ENCODE peak calls at places on chromosomes 2 and 18, in six cellular contexts. One of them, this sample, is unnamed.
A peak's percentile ranks its signal among the peaks of the same experiment; 100 is the strongest.

GRCh38 chr2:31171142-31171541 is 32.9 kb upstream of the GALNT14 start:
- DNase-seq in GM12891: no peak
- DNase-seq in K562: no peak
- DNase-seq in H1: peak; percentile 28
- DNase-seq in HepG2: no peak
- DNase-seq in GM12878: no peak
- DNase-seq in this sample: no peak

GRCh38 chr2:180442860-180443644 is 436.0 kb upstream of the CWC22 start:
- DNase-seq in GM12891: no peak
- DNase-seq in K562: no peak
- DNase-seq in H1: no peak
- DNase-seq in HepG2: no peak
- DNase-seq in GM12878: no peak
- DNase-seq in this sample: no peak

GRCh38 chr18:55579471-55579870 is 8.5 kb downstream of the TCF4 start:
- DNase-seq in GM12891: no peak
- DNase-seq in K562: no peak
- DNase-seq in H1: no peak
- DNase-seq in HepG2: no peak
- DNase-seq in GM12878: no peak
- DNase-seq in this sample: no peak

GRCh38 chr2:95669441-95669994 is 77.7 kb downstream of the TRIM43 start:
- DNase-seq in GM12891: no peak
- DNase-seq in K562: no peak
- DNase-seq in H1: no peak
- DNase-seq in HepG2: no peak
- DNase-seq in GM12878: no peak
- DNase-seq in this sample: no peak

GRCh38 chr2:7627587-7627986 is 710.4 kb downstream of the RNF144A start:
- DNase-seq in GM12891: no peak
- DNase-seq in K562: no peak
- DNase-seq in H1: no peak
- DNase-seq in HepG2: no peak
- DNase-seq in GM12878: no peak
- DNase-seq in this sample: no peak

GRCh38 chr2:96727431-96727830 is 12.4 kb downstream of the LMAN2L start:
- DNase-seq in GM12891: no peak
- DNase-seq in K562: no peak
- DNase-seq in H1: no peak
- DNase-seq in HepG2: no peak
- DNase-seq in GM12878: no peak
- DNase-seq in this sample: no peak

GRCh38 chr2:181742908-181743722 is 62.8 kb upstream of the NEUROD1 start:
- DNase-seq in GM12891: no peak
- DNase-seq in K562: no peak
- DNase-seq in H1: no peak
- DNase-seq in HepG2: peak; percentile 66
- DNase-seq in GM12878: peak; percentile 17
- DNase-seq in this sample: no peak

GRCh38 chr18:2536493-2536892 is 34.8 kb downstream of the METTL4 start:
- DNase-seq in GM12891: no peak
- DNase-seq in K562: no peak
- DNase-seq in H1: no peak
- DNase-seq in HepG2: no peak
- DNase-seq in GM12878: no peak
- DNase-seq in this sample: no peak

GRCh38 chr2:133266926-133267590 is 301.2 kb downstream of the NCKAP5 start:
- DNase-seq in GM12891: no peak
- DNase-seq in K562: no peak
- DNase-seq in H1: peak; percentile 47
- DNase-seq in HepG2: no peak
- DNase-seq in GM12878: no peak
- DNase-seq in this sample: no peak

GRCh38 chr2:122755281-122755780 is 999.9 kb downstream of the TSN start:
- DNase-seq in GM12891: no peak
- DNase-seq in K562: no peak
- DNase-seq in H1: no peak
- DNase-seq in HepG2: no peak
- DNase-seq in GM12878: no peak
- DNase-seq in this sample: no peak

GRCh38 chr2:88639865-88640264 is 12.6 kb upstream of the EIF2AK3 start:
- DNase-seq in GM12891: no peak
- DNase-seq in K562: no peak
- DNase-seq in H1: no peak
- DNase-seq in HepG2: peak; percentile 22
- DNase-seq in GM12878: no peak
- DNase-seq in this sample: no peak

GRCh38 chr2:166365803-166366420 is 9.8 kb downstream of the SCN9A start:
- DNase-seq in GM12891: no peak
- DNase-seq in K562: no peak
- DNase-seq in H1: no peak
- DNase-seq in HepG2: no peak
- DNase-seq in GM12878: no peak
- DNase-seq in this sample: no peak

GRCh38 chr2:242024751-242025355 is 155.3 kb downstream of the RTP5 start:
- DNase-seq in GM12891: no peak
- DNase-seq in K562: no peak
- DNase-seq in H1: no peak
- DNase-seq in HepG2: no peak
- DNase-seq in GM12878: no peak
- DNase-seq in this sample: no peak

GRCh38 chr2:218291318-218291933 is 877 bp downstream of the TMBIM1 start:
- DNase-seq in GM12891: no peak
- DNase-seq in K562: no peak
- DNase-seq in H1: no peak
- DNase-seq in HepG2: no peak
- DNase-seq in GM12878: no peak
- DNase-seq in this sample: no peak

GRCh38 chr2:167827352-167828097 is 419.9 kb downstream of the STK39 start:
- DNase-seq in GM12891: no peak
- DNase-seq in K562: no peak
- DNase-seq in H1: no peak
- DNase-seq in HepG2: peak; percentile 99
- DNase-seq in GM12878: no peak
- DNase-seq in this sample: no peak

GRCh38 chr2:68937346-68938055 is 15.2 kb downstream of the GKN2 start:
- DNase-seq in GM12891: no peak
- DNase-seq in K562: no peak
- DNase-seq in H1: no peak
- DNase-seq in HepG2: no peak
- DNase-seq in GM12878: no peak
- DNase-seq in this sample: no peak

GRCh38 chr2:35082072-35082471 is 1273.5 kb upstream of the CRIM1 start:
- DNase-seq in GM12891: no peak
- DNase-seq in K562: no peak
- DNase-seq in H1: no peak
- DNase-seq in HepG2: no peak
- DNase-seq in GM12878: no peak
- DNase-seq in this sample: no peak

GRCh38 chr2:212997526-212998020 is 153.8 kb downstream of the IKZF2 start:
- DNase-seq in GM12891: no peak
- DNase-seq in K562: no peak
- DNase-seq in H1: no peak
- DNase-seq in HepG2: no peak
- DNase-seq in GM12878: no peak
- DNase-seq in this sample: no peak

GRCh38 chr18:63216911-63217311 is 102.7 kb downstream of the BCL2 start:
- DNase-seq in GM12891: no peak
- DNase-seq in K562: no peak
- DNase-seq in H1: no peak
- DNase-seq in HepG2: no peak
- DNase-seq in GM12878: no peak
- DNase-seq in this sample: no peak

GRCh38 chr2:208466133-208466919 is 59.7 kb downstream of the PTH2R start:
- DNase-seq in GM12891: peak; percentile 6
- DNase-seq in K562: peak; percentile 33
- DNase-seq in H1: peak; percentile 57
- DNase-seq in HepG2: peak; percentile 61
- DNase-seq in GM12878: no peak
- DNase-seq in this sample: no peak

GRCh38 chr2:47076126-47076506 is 79.0 kb downstream of the STPG4 start:
- DNase-seq in GM12891: no peak
- DNase-seq in K562: no peak
- DNase-seq in H1: no peak
- DNase-seq in HepG2: no peak
- DNase-seq in GM12878: no peak
- DNase-seq in this sample: no peak

GRCh38 chr2:178874529-178875240 is 67.5 kb upstream of the TTN start:
- DNase-seq in GM12891: no peak
- DNase-seq in K562: no peak
- DNase-seq in H1: no peak
- DNase-seq in HepG2: no peak
- DNase-seq in GM12878: no peak
- DNase-seq in this sample: no peak

GRCh38 chr18:8750954-8751415 is 45.6 kb downstream of the MTCL1 start:
- DNase-seq in GM12891: no peak
- DNase-seq in K562: no peak
- DNase-seq in H1: no peak
- DNase-seq in HepG2: no peak
- DNase-seq in GM12878: no peak
- DNase-seq in this sample: no peak

GRCh38 chr18:22282311-22283235 is 113.2 kb downstream of the GATA6 start:
- DNase-seq in GM12891: no peak
- DNase-seq in K562: no peak
- DNase-seq in H1: no peak
- DNase-seq in HepG2: peak; percentile 86
- DNase-seq in GM12878: no peak
- DNase-seq in this sample: no peak

GRCh38 chr2:27638709-27639108 is 9.9 kb downstream of the GPN1 start:
- DNase-seq in GM12891: no peak
- DNase-seq in K562: no peak
- DNase-seq in H1: no peak
- DNase-seq in HepG2: no peak
- DNase-seq in GM12878: no peak
- DNase-seq in this sample: no peak

GRCh38 chr2:58762176-58762781 is 521.2 kb upstream of the FANCL start:
- DNase-seq in GM12891: peak; percentile 3
- DNase-seq in K562: peak; percentile 15
- DNase-seq in H1: peak; percentile 84
- DNase-seq in HepG2: peak; percentile 35
- DNase-seq in GM12878: no peak
- DNase-seq in this sample: no peak

GRCh38 chr2:74891136-74891764 is 57.3 kb downstream of the HK2 start:
- DNase-seq in GM12891: no peak
- DNase-seq in K562: no peak
- DNase-seq in H1: no peak
- DNase-seq in HepG2: no peak
- DNase-seq in GM12878: no peak
- DNase-seq in this sample: no peak
- TF ChIP-seq POLR2AphosphoS5 in GM12891: no peak
- TF ChIP-seq POLR2AphosphoS5 in K562: no peak
- TF ChIP-seq POLR2AphosphoS5 in H1: no peak
- TF ChIP-seq POLR2AphosphoS5 in HepG2: peak; percentile 40
- TF ChIP-seq POLR2AphosphoS5 in GM12878: peak; percentile 19
- TF ChIP-seq POLR2AphosphoS5 in this sample: no peak

GRCh38 chr2:3377612-3378432 is at the start of gene EIPR1:
- DNase-seq in GM12891: peak; percentile 89
- DNase-seq in K562: peak; percentile 94
- DNase-seq in H1: peak; percentile 94
- DNase-seq in HepG2: peak; percentile 99
- DNase-seq in GM12878: peak; percentile 92
- DNase-seq in this sample: peak; percentile 90
- TF ChIP-seq POLR2A in GM12891: peak; percentile 81
- TF ChIP-seq POLR2A in K562: peak; percentile 85
- TF ChIP-seq POLR2A in H1: peak; percentile 63
- TF ChIP-seq POLR2A in HepG2: peak; percentile 79
- TF ChIP-seq POLR2A in GM12878: peak; percentile 92
- TF ChIP-seq POLR2A in this sample: peak; percentile 89

GRCh38 chr2:216365518-216365917 is 6.8 kb downstream of the MARCHF4 start:
- DNase-seq in GM12891: no peak
- DNase-seq in K562: no peak
- DNase-seq in H1: no peak
- DNase-seq in HepG2: no peak
- DNase-seq in GM12878: no peak
- DNase-seq in this sample: no peak

GRCh38 chr2:216363221-216363620 is 9.1 kb downstream of the MARCHF4 start:
- DNase-seq in GM12891: no peak
- DNase-seq in K562: no peak
- DNase-seq in H1: no peak
- DNase-seq in HepG2: no peak
- DNase-seq in GM12878: no peak
- DNase-seq in this sample: no peak

GRCh38 chr2:216366777-216367465 is 5.4 kb downstream of the MARCHF4 start:
- DNase-seq in GM12891: no peak
- DNase-seq in K562: no peak
- DNase-seq in H1: no peak
- DNase-seq in HepG2: no peak
- DNase-seq in GM12878: no peak
- DNase-seq in this sample: no peak

DNA sequence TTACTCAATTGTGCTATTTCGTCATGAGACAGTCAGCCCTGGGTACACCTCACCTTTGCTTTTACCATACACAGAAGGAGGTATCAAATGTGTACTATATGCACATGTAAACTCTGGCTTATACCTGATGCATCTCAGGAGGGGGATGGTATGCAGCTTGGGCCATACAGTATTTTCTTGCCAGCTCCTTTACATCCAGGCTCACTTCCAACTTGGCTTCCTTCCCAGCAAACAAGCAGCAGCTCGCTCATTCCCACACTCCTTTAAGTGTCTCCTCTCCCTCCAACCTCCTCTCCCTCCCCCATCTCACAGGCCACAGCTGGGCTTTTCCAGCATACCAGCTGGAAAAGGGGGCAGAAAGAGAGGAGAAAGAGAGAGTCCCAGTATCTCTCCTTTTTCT is 9.6 kb downstream of the MARCHF4 start:
- DNase-seq in GM12891: no peak
- DNase-seq in K562: no peak
- DNase-seq in H1: no peak
- DNase-seq in HepG2: no peak
- DNase-seq in GM12878: no peak
- DNase-seq in this sample: no peak
- TF ChIP-seq TAF1 in GM12891: no peak
- TF ChIP-seq TAF1 in K562: no peak
- TF ChIP-seq TAF1 in H1: no peak
- TF ChIP-seq TAF1 in HepG2: no peak
- TF ChIP-seq TAF1 in GM12878: no peak
- TF ChIP-seq TAF1 in this sample: no peak

GRCh38 chr2:38374978-38375377 is 2.1 kb downstream of the ATL2 start:
- DNase-seq in GM12891: no peak
- DNase-seq in K562: no peak
- DNase-seq in H1: no peak
- DNase-seq in HepG2: no peak
- DNase-seq in GM12878: no peak
- DNase-seq in this sample: no peak

GRCh38 chr2:38376346-38376682 is 759 bp downstream of the ATL2 start:
- DNase-seq in GM12891: no peak
- DNase-seq in K562: no peak
- DNase-seq in H1: peak; percentile 79
- DNase-seq in HepG2: peak; percentile 73
- DNase-seq in GM12878: peak; percentile 31
- DNase-seq in this sample: peak; percentile 28

GRCh38 chr2:38377501-38378258 is 607 bp upstream of the ATL2 start:
- DNase-seq in GM12891: no peak
- DNase-seq in K562: no peak
- DNase-seq in H1: no peak
- DNase-seq in HepG2: peak; percentile 42
- DNase-seq in GM12878: no peak
- DNase-seq in this sample: no peak

GRCh38 chr2:38376683-38377500 is at the start of gene ATL2:
- DNase-seq in GM12891: peak; percentile 88
- DNase-seq in K562: peak; percentile 91
- DNase-seq in H1: peak; percentile 92
- DNase-seq in HepG2: peak; percentile 91
- DNase-seq in GM12878: peak; percentile 59
- DNase-seq in this sample: peak; percentile 78

GRCh38 chr2:38375711-38376345 is 1.2 kb downstream of the ATL2 start:
- DNase-seq in GM12891: no peak
- DNase-seq in K562: no peak
- DNase-seq in H1: no peak
- DNase-seq in HepG2: no peak
- DNase-seq in GM12878: no peak
- DNase-seq in this sample: no peak
- TF ChIP-seq POLR2AphosphoS5 in GM12891: no peak
- TF ChIP-seq POLR2AphosphoS5 in K562: no peak
- TF ChIP-seq POLR2AphosphoS5 in H1: no peak
- TF ChIP-seq POLR2AphosphoS5 in HepG2: no peak
- TF ChIP-seq POLR2AphosphoS5 in GM12878: no peak
- TF ChIP-seq POLR2AphosphoS5 in this sample: no peak